ENCODE peak calls at places on chromosomes 16 and 17, in seven cellular contexts. G is AG04449, K is Panc1, B is tibial artery, V is H7, X is A549, Y is lung. R is an unnamed sample.

GRCh38 chr16:12613131-12613991 is 190.3 kb downstream of the CPPED1 start:
- DNase-seq in V (no peak), G (no peak), K (peak), Y (no peak), X (peak), B (no peak), R (peak)

GRCh38 chr16:19776147-19776546 is 58.1 kb downstream of the IQCK start:
- DNase-seq in Y (no peak), B (no peak), X (no peak), G (no peak), V (no peak), K (no peak), R (no peak)

GRCh38 chr16:14186007-14186953 is 115.2 kb downstream of the MRTFB start:
- DNase-seq in G (no peak), V (peak), B (peak), K (no peak), X (peak), Y (no peak), R (peak)

GRCh38 chr17:39709998-39710964 is 10.4 kb downstream of the ERBB2 start:
- DNase-seq in X (no peak), V (no peak), Y (no peak), G (no peak), K (no peak), B (no peak), R (no peak)

GRCh38 chr16:16093625-16094332 is 129.5 kb downstream of the ABCC6 start:
- DNase-seq in K (no peak), B (no peak), G (no peak), X (no peak), Y (no peak), V (peak), R (peak)

GRCh38 chr17:40582328-40582901 is 17.1 kb upstream of the CCR7 start:
- DNase-seq in X (no peak), B (no peak), V (no peak), Y (peak), K (no peak), G (no peak), R (no peak)

GRCh38 chr17:676965-677364 is 37.7 kb downstream of the VPS53 start:
- DNase-seq in K (no peak), B (no peak), V (no peak), G (no peak), Y (no peak), X (no peak), R (no peak)

GRCh38 chr16:58417600-58417999 is 25.3 kb downstream of the GINS3 start:
- DNase-seq in B (no peak), G (no peak), K (no peak), Y (no peak), V (no peak), X (no peak), R (no peak)

GRCh38 chr16:83713597-83713996 is 94.2 kb upstream of the HSBP1 start:
- DNase-seq in X (peak), Y (peak), V (peak), K (no peak), B (no peak), G (no peak), R (no peak)

GRCh38 chr17:7041607-7042506 is 2.0 kb downstream of the SLC16A11 start:
- DNase-seq in Y (no peak), G (no peak), B (no peak), V (peak), X (no peak), K (no peak), R (no peak)
- H3K4me3 ChIP-seq in Y (no peak), G (no peak), B (no peak), V (peak), X (no peak), K (no peak), R (peak)

GRCh38 chr17:76191891-76192290 is 48.4 kb downstream of the RNF157 start:
- DNase-seq in V (no peak), Y (no peak), B (no peak), G (no peak), K (no peak), X (no peak), R (no peak)
- H3K4me3 ChIP-seq in V (no peak), Y (no peak), B (no peak), G (no peak), K (no peak), X (no peak), R (no peak)

DNA sequence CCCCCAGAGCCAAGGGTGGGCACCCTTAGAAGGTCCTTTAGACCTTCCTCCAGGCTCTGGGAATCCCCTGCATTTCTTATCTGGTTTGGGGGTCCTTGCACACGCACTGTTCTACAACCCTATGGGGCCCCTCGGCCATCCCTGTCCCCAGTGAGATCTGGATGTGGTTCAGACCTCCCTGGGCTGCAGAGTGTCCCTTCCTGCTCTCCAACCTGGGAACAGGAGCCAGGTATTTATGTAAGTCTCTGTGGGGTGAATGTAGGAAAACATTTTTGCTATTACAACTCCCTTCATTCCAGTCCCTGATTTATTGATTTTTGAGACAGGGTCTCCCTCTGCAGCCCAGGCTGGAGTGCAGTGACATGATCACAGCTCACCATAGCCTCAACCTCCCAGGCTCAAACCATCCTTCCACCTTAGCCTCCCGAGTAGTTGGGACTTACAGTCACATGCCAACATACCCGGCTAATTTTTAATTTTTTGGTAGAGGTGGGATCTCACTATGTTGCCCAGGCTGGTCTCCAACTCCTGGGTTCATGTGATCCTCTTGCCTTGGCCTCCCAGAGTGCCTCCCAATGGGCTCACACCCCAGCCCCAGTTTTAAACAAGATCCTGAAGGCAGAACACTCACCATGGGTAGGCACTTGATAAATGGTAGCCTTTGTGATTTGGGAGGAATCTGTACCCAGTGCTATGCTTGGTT is 61.6 kb downstream of the RAI1 start:
- DNase-seq in X (no peak), G (no peak), V (no peak), K (no peak), Y (no peak), B (no peak), R (no peak)
- H3K4me3 ChIP-seq in X (no peak), G (no peak), V (no peak), K (no peak), Y (no peak), B (no peak), R (no peak)

GRCh38 chr17:48633266-48633816 is 7.2 kb upstream of the HOXB9 start:
- DNase-seq in K (no peak), V (peak), B (no peak), G (no peak), X (no peak), Y (no peak), R (no peak)

GRCh38 chr17:48630925-48631692 is 5.0 kb upstream of the HOXB9 start:
- DNase-seq in X (no peak), V (no peak), K (no peak), Y (no peak), G (no peak), B (no peak), R (no peak)

GRCh38 chr17:48631693-48632578 is 5.8 kb upstream of the HOXB9 start:
- DNase-seq in B (no peak), G (no peak), X (no peak), V (no peak), K (no peak), Y (no peak), R (no peak)

GRCh38 chr17:48634446-48635208 is 8.5 kb upstream of the HOXB9 start:
- DNase-seq in X (no peak), B (no peak), G (no peak), V (peak), Y (no peak), K (no peak), R (no peak)

GRCh38 chr17:48632579-48633265 is 6.6 kb upstream of the HOXB9 start:
- DNase-seq in G (no peak), X (no peak), V (no peak), Y (no peak), K (no peak), B (no peak), R (no peak)
- H3K4me3 ChIP-seq in G (no peak), X (no peak), V (no peak), Y (no peak), K (no peak), B (no peak), R (no peak)